ENCODE peak calls at places on chromosomes 11 and 22, in five cellular contexts. M is ovary, L is stomach, E is vagina, G is spleen. J is an unnamed sample.

GRCh38 chr22:46064236-46064965 is 85.9 kb upstream of the PPARA start:
- DNase-seq in M (peak), G (peak), L (peak), E (no peak), J (peak)

GRCh38 chr22:24200616-24201212 is 19.4 kb downstream of the SUSD2 start:
- DNase-seq in G (no peak), M (no peak), E (no peak), L (peak), J (no peak)

GRCh38 chr11:106950067-106950491 is 68.2 kb downstream of the GUCY1A2 start:
- DNase-seq in M (no peak), G (no peak), L (no peak), E (no peak), J (no peak)

GRCh38 chr11:94826415-94826814 is 58.3 kb downstream of the AMOTL1 start:
- DNase-seq in L (no peak), M (no peak), G (no peak), E (no peak), J (no peak)

GRCh38 chr11:6927030-6927617 is 898 bp downstream of the ZNF215 start:
- DNase-seq in G (no peak), L (no peak), E (no peak), M (no peak), J (no peak)

GRCh38 chr11:28346721-28347120 is 238.5 kb downstream of the METTL15 start:
- DNase-seq in M (no peak), G (no peak), L (no peak), E (no peak), J (no peak)

GRCh38 chr11:3808846-3809623 is 675 bp downstream of the PGAP2 start:
- DNase-seq in G (no peak), E (no peak), M (no peak), L (peak), J (no peak)

GRCh38 chr11:126969865-126970479 is 30.6 kb downstream of the KIRREL3 start:
- DNase-seq in G (no peak), E (no peak), L (no peak), M (no peak), J (no peak)

GRCh38 chr11:77467233-77467632 is 6.7 kb downstream of the PAK1 start:
- DNase-seq in G (no peak), E (no peak), L (no peak), M (no peak), J (no peak)

GRCh38 chr11:62427630-62428233 is 8.9 kb downstream of the SCGB1A1 start:
- DNase-seq in L (no peak), M (no peak), G (no peak), E (no peak), J (no peak)

GRCh38 chr11:114209343-114209742 is 86.9 kb upstream of the NNMT start:
- DNase-seq in L (no peak), M (no peak), G (no peak), E (no peak), J (no peak)

DNA sequence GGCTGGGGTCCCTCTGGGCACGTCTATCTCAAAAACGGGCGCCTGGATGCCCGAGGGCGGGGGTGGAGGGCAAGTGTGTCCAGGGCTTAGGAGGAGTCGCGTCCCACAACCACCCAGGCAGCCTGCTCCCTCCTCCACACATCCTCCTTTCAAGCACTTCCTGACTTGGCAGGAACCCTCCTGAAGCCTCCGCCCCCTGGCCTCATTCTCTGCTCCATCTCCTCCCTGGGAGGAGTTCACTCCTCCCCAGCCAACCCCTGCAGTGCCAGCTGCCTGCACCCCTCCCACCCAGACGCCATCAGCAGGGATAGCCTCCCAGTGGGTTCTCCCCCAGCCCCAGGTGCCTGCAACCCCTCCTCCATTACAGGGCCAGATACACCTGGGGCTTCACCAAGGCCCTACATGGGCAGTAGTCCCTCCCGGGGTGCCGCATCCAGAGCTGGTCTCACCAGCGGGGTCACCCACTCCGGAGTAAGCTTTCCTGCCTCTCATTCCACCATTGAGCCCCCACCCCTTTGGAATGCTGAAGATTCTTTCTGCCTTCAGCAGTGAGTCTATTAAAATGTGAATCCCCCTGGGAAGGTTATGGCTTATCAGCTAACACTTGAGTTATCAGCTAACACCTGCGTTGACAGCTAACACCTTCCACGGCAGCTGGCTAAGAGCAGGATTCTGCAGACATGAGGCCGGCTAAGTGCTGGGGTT is 24.4 kb downstream of the RTN4R start:
- DNase-seq in L (peak), G (peak), M (peak), E (no peak), J (peak)
- H3K4me3 ChIP-seq in L (no peak), G (no peak), M (no peak), E (peak), J (no peak)

DNA sequence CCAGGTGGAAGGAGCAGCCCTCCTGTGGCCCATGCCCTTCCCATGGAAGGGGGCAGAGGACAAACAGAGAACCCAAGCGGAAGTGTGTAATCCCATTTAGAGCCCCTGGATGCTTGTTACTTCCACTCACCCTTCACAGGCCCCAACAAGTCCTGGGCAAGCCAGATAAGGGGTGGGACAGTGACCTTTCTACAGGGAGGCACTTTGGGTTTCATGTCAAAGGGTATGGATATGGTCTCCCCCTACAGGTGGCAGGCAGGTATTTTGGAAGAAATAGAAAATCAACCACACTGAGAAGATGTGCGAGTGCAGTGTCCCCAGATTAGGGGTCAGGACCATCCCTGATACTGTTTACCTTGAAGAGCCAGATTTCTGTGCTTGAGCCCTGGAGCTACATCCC is 11.4 kb downstream of the MPEG1 start:
- DNase-seq in G (no peak), M (no peak), L (no peak), E (no peak), J (no peak)
- TF ChIP-seq CTCF in G (no peak), M (no peak), L (no peak), E (no peak), J (no peak)

DNA sequence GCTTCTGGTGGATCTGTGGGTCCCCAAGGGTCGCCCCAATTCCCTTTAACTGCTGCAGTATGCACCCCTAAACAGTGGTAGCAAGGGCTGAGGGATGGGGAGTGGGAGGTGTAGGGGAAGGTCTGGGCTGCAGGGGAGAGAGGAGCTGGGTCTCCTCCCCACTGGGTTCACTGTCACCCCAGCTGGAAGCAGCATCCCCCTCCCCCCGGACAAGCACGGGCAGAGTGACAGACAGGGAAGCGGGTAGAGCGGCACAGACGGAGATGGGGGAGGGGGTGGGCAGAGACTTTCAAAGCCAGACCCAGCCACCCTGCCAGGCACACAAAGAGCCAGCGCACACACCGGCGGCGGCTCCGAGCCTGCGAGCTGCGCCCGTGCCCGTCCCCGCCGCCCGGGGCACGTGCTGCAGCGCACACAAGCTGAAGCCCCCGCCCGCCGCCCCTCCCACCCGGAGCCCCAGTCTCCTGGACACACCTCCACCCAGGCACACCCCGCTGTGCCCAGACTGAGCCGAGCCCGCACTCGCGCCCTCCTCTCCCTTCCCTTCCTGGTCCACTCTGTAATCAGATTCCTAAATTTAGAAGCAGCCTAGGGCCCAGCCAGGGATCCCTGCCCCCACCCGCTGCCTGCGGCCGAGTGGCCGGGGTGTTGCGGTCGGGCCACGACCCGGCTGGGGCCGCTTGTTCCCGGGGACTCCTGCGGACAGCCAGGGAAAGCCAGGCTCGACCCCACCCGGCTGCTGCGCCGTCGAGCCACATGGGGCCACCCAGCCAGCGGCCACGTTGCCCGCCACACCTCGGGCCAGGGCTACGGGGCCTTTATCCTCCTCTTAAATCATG is 940 bp upstream of the RCOR2 start:
- DNase-seq in G (no peak), E (no peak), L (peak), M (peak), J (no peak)
- TF ChIP-seq POLR2A in G (no peak), E (no peak), L (no peak), M (no peak), J (no peak)

GRCh38 chr11:134951305-134951700 is 539.3 kb upstream of the B3GAT1 start:
- DNase-seq in E (no peak), M (no peak), L (no peak), G (no peak), J (no peak)
- H3K4me3 ChIP-seq in E (no peak), M (no peak), L (no peak), G (no peak), J (no peak)

DNA sequence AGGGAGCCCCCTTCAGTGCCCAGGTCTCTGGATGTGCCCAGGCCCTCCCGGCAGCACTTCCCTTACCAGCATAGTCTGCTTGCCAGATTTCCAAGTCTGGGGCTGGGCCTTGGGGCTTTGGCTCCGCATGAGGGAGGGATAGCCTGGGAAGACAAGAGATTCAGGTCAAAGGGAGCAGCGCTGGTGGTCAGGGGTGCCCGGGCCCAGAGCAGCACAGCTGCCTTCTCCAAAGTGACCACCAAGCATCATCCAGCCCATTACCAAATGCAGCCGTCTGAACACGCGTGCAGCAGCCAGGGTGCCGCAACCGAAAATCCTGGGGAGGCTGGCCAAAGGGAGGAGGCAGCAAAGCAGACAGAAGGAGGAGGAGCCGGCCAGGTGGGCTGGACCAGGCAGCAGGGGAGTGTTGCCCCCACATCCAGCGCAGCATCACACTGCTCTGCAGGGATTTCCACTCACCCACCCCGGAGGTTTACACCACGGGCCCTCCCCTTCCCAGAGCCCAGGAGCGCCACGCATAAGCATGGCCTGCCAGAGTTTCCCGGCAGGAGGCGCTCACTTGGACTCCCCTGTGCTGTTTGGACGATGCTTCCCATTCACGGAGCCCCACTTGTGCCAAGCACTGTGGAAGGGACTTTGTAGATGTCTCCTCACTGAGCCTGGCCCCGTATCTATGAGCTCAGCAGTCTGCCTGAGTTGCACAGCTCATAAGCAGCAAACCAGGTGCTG is 22.5 kb downstream of the TRIM29 start:
- DNase-seq in E (no peak), L (no peak), M (no peak), G (no peak), J (peak)
- TF ChIP-seq CTCF in E (no peak), L (no peak), M (no peak), G (no peak), J (no peak)

GRCh38 chr11:47642099-47642855 is at the start of gene MTCH2:
- DNase-seq in E (peak), G (peak), M (peak), L (peak), J (peak)
- TF ChIP-seq POLR2A in E (no peak), G (no peak), M (peak), L (no peak), J (no peak)

DNA sequence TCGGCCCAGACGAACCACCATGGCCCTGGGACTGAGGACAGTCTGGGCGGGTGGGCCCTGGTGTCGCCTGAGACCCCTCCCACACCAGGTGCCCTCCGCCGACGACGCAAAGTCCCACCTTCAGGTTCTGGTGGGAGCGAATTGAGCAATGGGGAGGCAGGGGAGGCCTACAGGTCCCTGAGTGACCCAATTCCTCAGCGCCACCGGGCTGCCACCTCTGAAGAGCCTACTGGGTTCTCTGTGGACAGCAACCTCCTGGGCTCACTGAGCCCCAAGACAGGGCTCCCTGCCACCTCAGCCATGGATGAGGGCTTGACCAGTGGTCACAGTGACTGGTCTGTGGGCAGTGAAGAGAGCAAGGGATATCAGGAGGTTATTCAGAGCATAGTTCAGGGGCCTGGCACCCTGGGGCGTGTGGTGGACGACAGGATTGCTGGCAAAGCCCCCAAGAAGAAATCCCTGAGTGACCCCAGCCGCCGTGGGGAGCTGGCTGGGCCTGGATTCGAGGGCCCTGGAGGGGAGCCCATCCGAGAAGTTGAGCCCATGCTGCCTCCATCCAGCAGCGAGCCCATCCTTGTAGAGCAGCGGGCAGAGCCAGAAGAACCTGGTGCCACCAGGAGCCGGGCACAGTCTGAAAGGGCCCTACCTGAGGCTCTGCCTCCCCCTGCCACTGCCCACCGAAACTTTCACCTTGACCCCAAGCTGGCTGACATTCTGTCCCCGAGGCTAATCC is 2.8 kb downstream of the ARHGEF17 start:
- DNase-seq in L (no peak), G (no peak), E (no peak), M (no peak), J (no peak)
- H3K4me3 ChIP-seq in L (peak), G (peak), E (peak), M (peak), J (no peak)